ENCODE peak calls at places on chromosomes 11 and 22, in five cellular contexts. C is left ventricle myocardium inferior, J is fibroblast of pulmonary artery, M is body of pancreas, Q is fibroblast of lung. K is an unnamed sample.

GRCh38 chr11:2270322-2271076 is at the start of gene ASCL2:
- DNase-seq in M (no peak), J (no peak), Q (no peak), C (no peak), K (no peak)

GRCh38 chr11:65112551-65113360 is 1.1 kb downstream of the TM7SF2 start:
- DNase-seq in Q (peak; percentile 44), M (peak; percentile 76), J (peak; percentile 42), C (peak; percentile 52), K (no peak)

GRCh38 chr11:77198440-77198849 is 70.4 kb downstream of the MYO7A start:
- DNase-seq in J (peak; percentile 11), Q (no peak), M (peak; percentile 23), C (no peak), K (no peak)

GRCh38 chr22:39238561-39238960 is 6.2 kb downstream of the PDGFB start:
- DNase-seq in C (no peak), Q (no peak), J (no peak), M (no peak), K (no peak)

GRCh38 chr11:31262761-31263160 is 106.8 kb downstream of the DCDC1 start:
- DNase-seq in J (no peak), Q (peak; percentile 3), M (no peak), C (no peak), K (peak; percentile 6)

GRCh38 chr11:30281476-30282288 is 41.2 kb upstream of the ARL14EP start:
- DNase-seq in Q (no peak), M (no peak), C (no peak), J (no peak), K (no peak)

GRCh38 chr22:39332441-39333064 is 13.1 kb upstream of the RPL3 start:
- DNase-seq in C (no peak), M (peak; percentile 75), Q (peak; percentile 19), J (no peak), K (peak; percentile 77)

GRCh38 chr22:20566420-20567260 is 59.2 kb downstream of the MED15 start:
- DNase-seq in M (peak; percentile 55), J (peak; percentile 64), C (peak; percentile 12), Q (peak; percentile 95), K (peak; percentile 96)

GRCh38 chr11:115674176-115674575 is 170.0 kb upstream of the CADM1 start:
- DNase-seq in Q (no peak), M (no peak), C (no peak), J (no peak), K (no peak)

GRCh38 chr11:24142062-24142461 is 354.8 kb upstream of the LUZP2 start:
- DNase-seq in C (no peak), M (no peak), J (no peak), Q (no peak), K (no peak)

GRCh38 chr11:89736566-89736965 is 26.5 kb downstream of the TRIM77 start:
- DNase-seq in J (no peak), C (no peak), M (no peak), Q (no peak), K (no peak)

GRCh38 chr22:40679964-40680818 is 907 bp downstream of the MCHR1 start:
- DNase-seq in M (no peak), Q (no peak), C (no peak), J (peak; percentile 46), K (no peak)
- TF ChIP-seq CTCF in M (no peak), Q (peak; percentile 9), C (no peak), J (peak; percentile 17), K (no peak)

GRCh38 chr11:67288198-67288451 is 978 bp upstream of the ANKRD13D start:
- DNase-seq in J (no peak), C (no peak), Q (no peak), M (no peak), K (no peak)

GRCh38 chr11:67286621-67287333 is 2.3 kb upstream of the ANKRD13D start:
- DNase-seq in C (peak; percentile 29), J (no peak), M (no peak), Q (no peak), K (no peak)

GRCh38 chr11:67289226-67289650 is at the start of gene ANKRD13D:
- DNase-seq in Q (no peak), J (no peak), M (no peak), C (no peak), K (no peak)

GRCh38 chr11:67288452-67289225 is 464 bp upstream of the ANKRD13D start:
- DNase-seq in C (peak; percentile 90), M (peak; percentile 83), J (peak; percentile 96), Q (peak; percentile 89), K (peak; percentile 94)

DNA sequence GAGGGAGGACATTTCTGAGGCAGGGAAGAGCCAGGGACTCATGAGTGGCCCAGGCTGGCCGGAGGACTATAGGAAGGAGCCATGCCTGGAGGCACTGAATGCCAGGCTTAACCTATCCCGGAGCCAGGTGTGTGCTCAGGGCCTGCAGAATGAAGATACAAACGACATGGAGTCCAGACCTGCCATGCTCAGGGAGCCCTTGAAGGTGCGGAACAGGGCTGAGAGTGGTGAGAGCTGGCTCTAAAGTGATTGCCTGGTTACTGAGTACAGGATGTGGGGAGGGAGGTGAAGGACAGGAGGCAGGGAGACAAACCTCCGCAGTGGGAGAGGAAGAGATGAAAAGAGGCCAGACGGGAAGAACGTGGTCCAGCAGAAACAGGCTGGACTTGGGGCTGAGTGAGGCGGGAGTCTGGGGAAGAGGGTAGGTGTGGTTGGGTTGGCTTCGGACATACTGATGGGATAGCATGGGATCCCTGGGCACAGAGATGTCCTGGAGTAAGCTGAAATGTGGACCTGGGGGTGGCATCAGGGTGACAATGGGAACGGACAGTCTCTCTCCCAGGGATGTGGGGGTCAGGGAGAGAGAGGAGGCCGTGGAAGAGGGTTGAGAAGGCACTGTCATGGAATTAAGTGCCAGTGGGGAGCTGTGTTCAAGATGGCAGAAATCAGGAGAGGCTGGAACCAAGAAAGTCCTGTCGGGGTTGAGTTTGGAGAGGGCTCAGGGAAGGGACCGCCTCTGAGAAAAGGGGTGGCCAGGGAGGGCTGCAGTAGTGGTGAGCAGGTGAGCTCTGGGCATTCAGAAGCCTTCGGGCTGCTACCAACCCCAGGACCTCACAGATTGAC is 1.5 kb upstream of the ANKRD13D start:
- DNase-seq in Q (no peak), M (no peak), C (peak; percentile 13), J (no peak), K (no peak)
- H3K4me3 ChIP-seq in Q (no peak overlapping the region), M (no peak overlapping the region), C (peak overlapping the region; percentile 90), J (peak overlapping the region; percentile 75), K (peak overlapping the region; percentile 71)

GRCh38 chr22:43090130-43090789 is 1.1 kb upstream of the TTLL1 start:
- DNase-seq in M (peak; percentile 63), Q (peak; percentile 86), C (peak; percentile 34), J (peak; percentile 84), K (peak; percentile 92)

GRCh38 chr22:43085658-43086606 is 3.3 kb downstream of the TTLL1 start:
- DNase-seq in C (peak; percentile 41), Q (no peak), J (no peak), M (no peak), K (no peak)

GRCh38 chr22:43088616-43088978 is 594 bp downstream of the TTLL1 start:
- DNase-seq in J (no peak), Q (no peak), C (no peak), M (no peak), K (no peak)

GRCh38 chr22:43092085-43092484 is 2.9 kb upstream of the TTLL1 start:
- DNase-seq in J (no peak), Q (no peak), M (no peak), C (no peak), K (peak; percentile 11)

DNA sequence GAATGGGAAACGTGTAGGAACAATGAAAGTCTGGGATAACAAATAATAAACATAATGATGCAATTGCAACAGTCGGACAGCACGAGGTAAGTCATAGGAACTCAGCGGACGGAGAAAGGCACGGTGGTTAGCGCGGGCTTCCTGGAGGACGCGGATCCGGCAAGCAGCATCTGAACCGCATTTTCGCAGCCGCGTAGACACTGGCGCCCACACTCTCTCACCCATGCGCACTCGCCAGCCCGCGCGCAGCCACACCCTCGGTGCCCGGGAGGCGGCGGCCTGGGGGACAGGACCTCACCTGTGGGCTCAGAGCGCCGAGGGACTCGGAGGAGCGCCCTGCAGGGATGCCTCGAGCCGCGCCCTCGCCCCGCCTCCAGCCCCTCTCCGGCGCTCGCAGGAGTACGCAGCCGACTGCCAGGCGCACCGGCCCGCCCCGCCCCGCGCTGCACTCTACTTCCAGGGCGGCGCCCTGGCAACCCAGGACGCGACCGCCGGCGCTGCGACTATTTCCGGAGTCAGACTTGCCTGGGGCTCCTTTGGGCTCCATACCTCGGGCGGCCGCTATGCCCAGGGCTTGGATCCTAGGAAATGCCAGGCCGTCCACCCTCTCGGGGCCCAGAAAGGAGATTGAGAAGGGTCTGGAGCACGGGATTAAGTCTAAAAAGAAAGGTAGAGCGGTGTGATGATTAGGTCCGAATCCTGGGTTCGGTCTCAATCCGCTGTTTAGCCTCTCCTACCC is at the start of gene TTLL1:
- DNase-seq in M (peak; percentile 93), C (peak; percentile 91), Q (peak; percentile 77), J (peak; percentile 82), K (peak; percentile 82)
- TF ChIP-seq CTCF in M (peak; percentile 32), C (peak; percentile 27), Q (no peak), J (no peak), K (no peak)

DNA sequence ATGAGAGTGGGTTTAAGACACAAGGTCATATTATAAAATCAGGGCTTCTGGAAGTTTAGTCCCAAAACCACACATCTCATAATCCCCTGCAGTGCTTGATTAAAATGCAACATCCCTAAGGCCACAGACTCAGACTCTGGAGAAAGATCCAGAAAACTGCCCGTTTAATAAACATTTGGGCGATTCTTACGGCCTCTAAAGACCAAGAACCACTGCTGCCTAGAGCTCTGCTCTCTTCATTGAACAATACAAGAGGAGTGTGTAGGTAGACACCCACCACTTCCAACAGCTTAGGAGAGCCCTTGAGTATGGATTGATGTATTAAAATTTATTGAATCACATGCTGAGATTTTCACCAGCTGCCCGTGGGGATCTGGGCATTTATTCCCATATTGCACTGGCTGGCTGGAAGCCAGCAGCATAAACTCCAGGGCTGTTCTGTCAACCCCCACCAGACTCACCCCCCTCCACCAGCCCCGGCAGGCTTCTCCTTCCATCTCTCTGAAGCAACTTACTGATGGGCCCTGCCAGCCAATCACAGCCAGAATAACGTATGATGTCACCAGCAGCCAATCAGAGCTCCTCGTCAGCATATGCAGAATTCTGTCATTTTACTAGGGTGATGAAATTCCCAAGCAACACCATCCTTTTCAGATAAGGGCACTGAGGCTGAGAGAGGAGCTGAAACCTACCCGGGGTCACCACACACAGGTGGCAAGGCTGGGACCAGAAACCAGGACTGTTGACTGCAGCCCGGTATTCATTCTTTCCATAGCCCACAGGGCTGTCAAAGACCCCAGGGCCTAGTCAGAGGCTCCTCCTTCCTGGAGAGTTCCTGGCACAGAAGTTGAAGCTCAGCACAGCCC is 749 bp upstream of the BEST1 start:
- DNase-seq in M (peak; percentile 81), J (peak; percentile 98), Q (peak; percentile 99), C (peak; percentile 70), K (peak; percentile 85)
- H3K4me3 ChIP-seq in M (no peak overlapping the region), J (no peak overlapping the region), Q (no peak overlapping the region), C (no peak overlapping the region), K (no peak overlapping the region)

GRCh38 chr22:23533328-23533762 is 46.7 kb downstream of the IGLL1 start:
- DNase-seq in M (no peak), C (no peak), J (peak; percentile 46), Q (no peak), K (peak; percentile 38)
- TF ChIP-seq CTCF in M (peak; percentile 16), C (peak; percentile 36), J (peak; percentile 46), Q (no peak), K (peak; percentile 32)

DNA sequence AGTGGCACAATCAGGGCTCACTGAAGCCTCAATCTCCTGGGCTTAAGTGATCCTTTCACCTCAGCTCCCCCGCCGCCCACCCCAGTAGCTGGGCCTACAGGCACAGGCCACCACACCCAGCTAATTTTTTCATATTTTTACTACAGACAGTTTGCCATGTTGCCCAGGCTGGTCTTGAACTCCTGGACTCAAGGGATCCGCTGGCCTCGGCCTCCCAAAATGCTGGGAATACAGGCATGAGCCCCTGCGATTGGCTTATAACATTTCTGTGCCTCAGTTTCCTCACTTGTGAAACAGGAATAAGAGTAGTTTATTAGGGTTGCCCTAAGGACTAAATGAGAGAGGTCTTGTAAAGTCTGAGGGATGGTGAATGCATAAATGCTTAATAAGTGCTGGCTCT is 1.2 kb downstream of the VSTM5 start:
- DNase-seq in J (no peak), C (no peak), Q (no peak), M (no peak), K (no peak)
- H3K4me3 ChIP-seq in J (no peak overlapping the region), C (peak overlapping the region; percentile 68), Q (no peak overlapping the region), M (no peak overlapping the region), K (no peak overlapping the region)

GRCh38 chr22:48577014-48577690 is 1250.5 kb downstream of the BRD1 start:
- DNase-seq in C (no peak), J (no peak), M (no peak), Q (no peak), K (no peak)
- TF ChIP-seq CTCF in C (no peak), J (no peak), M (no peak), Q (no peak), K (no peak)